ENCODE peak calls at places on chromosomes 11 and 22, in five cellular contexts. One of them, this sample, is unnamed.

GRCh38 chr22:50576070-50576469 is 2.2 kb downstream of the CPT1B start:
- DNase-seq in lower lobe of right lung: no peak
- DNase-seq in colonic mucosa: no peak
- DNase-seq in cardiac muscle cell: peak
- DNase-seq in right lobe of liver: no peak
- DNase-seq in this sample: peak

GRCh38 chr11:76684470-76684869 is 13.9 kb upstream of the LRRC32 start:
- DNase-seq in lower lobe of right lung: no peak
- DNase-seq in cardiac muscle cell: no peak
- DNase-seq in right lobe of liver: no peak
- DNase-seq in colonic mucosa: no peak
- DNase-seq in this sample: no peak

GRCh38 chr11:11845066-11845465 is 3.3 kb downstream of the USP47 start:
- DNase-seq in lower lobe of right lung: no peak
- DNase-seq in right lobe of liver: no peak
- DNase-seq in colonic mucosa: no peak
- DNase-seq in cardiac muscle cell: no peak
- DNase-seq in this sample: peak

GRCh38 chr11:70067591-70068341 is 10.4 kb upstream of the ANO1 start:
- DNase-seq in lower lobe of right lung: no peak
- DNase-seq in right lobe of liver: peak
- DNase-seq in colonic mucosa: peak
- DNase-seq in cardiac muscle cell: peak
- DNase-seq in this sample: peak

GRCh38 chr11:85821636-85822035 is 10.7 kb upstream of the SYTL2 start:
- DNase-seq in cardiac muscle cell: no peak
- DNase-seq in colonic mucosa: peak
- DNase-seq in right lobe of liver: no peak
- DNase-seq in lower lobe of right lung: no peak
- DNase-seq in this sample: no peak

GRCh38 chr11:12715941-12716340 is 41.7 kb downstream of the TEAD1 start:
- DNase-seq in right lobe of liver: no peak
- DNase-seq in cardiac muscle cell: no peak
- DNase-seq in colonic mucosa: no peak
- DNase-seq in lower lobe of right lung: no peak
- DNase-seq in this sample: no peak

GRCh38 chr11:40338739-40339138 is 1120.7 kb downstream of the LRRC4C start:
- DNase-seq in lower lobe of right lung: no peak
- DNase-seq in cardiac muscle cell: no peak
- DNase-seq in right lobe of liver: no peak
- DNase-seq in colonic mucosa: no peak
- DNase-seq in this sample: peak

GRCh38 chr11:75140269-75141138 is 10.4 kb upstream of the SLCO2B1 start:
- DNase-seq in right lobe of liver: peak
- DNase-seq in lower lobe of right lung: peak
- DNase-seq in colonic mucosa: peak
- DNase-seq in cardiac muscle cell: peak
- DNase-seq in this sample: peak

GRCh38 chr11:108857382-108857781 is 192.5 kb downstream of the DDX10 start:
- DNase-seq in cardiac muscle cell: no peak
- DNase-seq in lower lobe of right lung: no peak
- DNase-seq in colonic mucosa: no peak
- DNase-seq in right lobe of liver: no peak
- DNase-seq in this sample: no peak

GRCh38 chr11:110951041-110951440 is 238.8 kb upstream of the ARHGAP20 start:
- DNase-seq in colonic mucosa: no peak
- DNase-seq in lower lobe of right lung: no peak
- DNase-seq in right lobe of liver: no peak
- DNase-seq in cardiac muscle cell: no peak
- DNase-seq in this sample: no peak

GRCh38 chr11:3221408-3222002 is 2.9 kb upstream of the MRGPRG start:
- DNase-seq in right lobe of liver: peak
- DNase-seq in lower lobe of right lung: no peak
- DNase-seq in cardiac muscle cell: no peak
- DNase-seq in colonic mucosa: peak
- DNase-seq in this sample: no peak

GRCh38 chr22:28172948-28173360 is 253.9 kb upstream of the PITPNB start:
- DNase-seq in right lobe of liver: no peak
- DNase-seq in cardiac muscle cell: no peak
- DNase-seq in colonic mucosa: no peak
- DNase-seq in lower lobe of right lung: no peak
- DNase-seq in this sample: no peak

GRCh38 chr11:35148163-35148562 is 9.2 kb downstream of the CD44 start:
- DNase-seq in colonic mucosa: no peak
- DNase-seq in right lobe of liver: no peak
- DNase-seq in cardiac muscle cell: no peak
- DNase-seq in lower lobe of right lung: no peak
- DNase-seq in this sample: peak

GRCh38 chr11:10308208-10308954 is 3.5 kb downstream of the ADM start:
- DNase-seq in colonic mucosa: no peak
- DNase-seq in lower lobe of right lung: no peak
- DNase-seq in cardiac muscle cell: no peak
- DNase-seq in right lobe of liver: no peak
- DNase-seq in this sample: no peak

GRCh38 chr11:31102875-31103274 is 266.7 kb downstream of the DCDC1 start:
- DNase-seq in right lobe of liver: no peak
- DNase-seq in colonic mucosa: no peak
- DNase-seq in lower lobe of right lung: no peak
- DNase-seq in cardiac muscle cell: no peak
- DNase-seq in this sample: no peak

GRCh38 chr11:131172011-131172410 is 198.4 kb upstream of the NTM start:
- DNase-seq in colonic mucosa: no peak
- DNase-seq in cardiac muscle cell: no peak
- DNase-seq in lower lobe of right lung: no peak
- DNase-seq in right lobe of liver: no peak
- DNase-seq in this sample: no peak

GRCh38 chr22:46595545-46595944 is 24.6 kb upstream of the GRAMD4 start:
- DNase-seq in lower lobe of right lung: no peak
- DNase-seq in right lobe of liver: no peak
- DNase-seq in colonic mucosa: no peak
- DNase-seq in cardiac muscle cell: no peak
- DNase-seq in this sample: no peak

GRCh38 chr22:27107824-27108223 is 450.4 kb downstream of the MIAT start:
- DNase-seq in lower lobe of right lung: no peak
- DNase-seq in cardiac muscle cell: no peak
- DNase-seq in right lobe of liver: no peak
- DNase-seq in colonic mucosa: peak
- DNase-seq in this sample: no peak

GRCh38 chr11:13486926-13487660 is 8.7 kb downstream of the PTH start:
- DNase-seq in colonic mucosa: peak
- DNase-seq in cardiac muscle cell: peak
- DNase-seq in lower lobe of right lung: peak
- DNase-seq in right lobe of liver: peak
- DNase-seq in this sample: peak

GRCh38 chr11:18776324-18776723 is 15.3 kb downstream of the PTPN5 start:
- DNase-seq in cardiac muscle cell: no peak
- DNase-seq in colonic mucosa: no peak
- DNase-seq in right lobe of liver: no peak
- DNase-seq in lower lobe of right lung: no peak
- DNase-seq in this sample: no peak

GRCh38 chr11:15309296-15309695 is 194.6 kb downstream of the INSC start:
- DNase-seq in colonic mucosa: no peak
- DNase-seq in right lobe of liver: no peak
- DNase-seq in lower lobe of right lung: no peak
- DNase-seq in cardiac muscle cell: no peak
- DNase-seq in this sample: no peak

GRCh38 chr22:26597026-26597425 is 7.1 kb upstream of the TPST2 start:
- DNase-seq in cardiac muscle cell: no peak
- DNase-seq in colonic mucosa: no peak
- DNase-seq in lower lobe of right lung: no peak
- DNase-seq in right lobe of liver: no peak
- DNase-seq in this sample: no peak

GRCh38 chr11:102111011-102111786 is 952 bp downstream of the YAP1 start:
- DNase-seq in lower lobe of right lung: peak
- DNase-seq in cardiac muscle cell: peak
- DNase-seq in colonic mucosa: peak
- DNase-seq in right lobe of liver: peak
- DNase-seq in this sample: peak

GRCh38 chr11:120208012-120208441 is 2.8 kb upstream of the OAF start:
- DNase-seq in cardiac muscle cell: no peak
- DNase-seq in right lobe of liver: peak
- DNase-seq in colonic mucosa: no peak
- DNase-seq in lower lobe of right lung: no peak
- DNase-seq in this sample: no peak

GRCh38 chr11:79241205-79241604 is 199.6 kb downstream of the TENM4 start:
- DNase-seq in colonic mucosa: no peak
- DNase-seq in cardiac muscle cell: no peak
- DNase-seq in lower lobe of right lung: no peak
- DNase-seq in right lobe of liver: no peak
- DNase-seq in this sample: no peak

GRCh38 chr11:79236541-79236971 is 204.3 kb downstream of the TENM4 start:
- DNase-seq in cardiac muscle cell: peak
- DNase-seq in colonic mucosa: no peak
- DNase-seq in right lobe of liver: no peak
- DNase-seq in lower lobe of right lung: no peak
- DNase-seq in this sample: no peak

GRCh38 chr11:79235696-79236095 is 205.1 kb downstream of the TENM4 start:
- DNase-seq in lower lobe of right lung: no peak
- DNase-seq in colonic mucosa: no peak
- DNase-seq in cardiac muscle cell: no peak
- DNase-seq in right lobe of liver: no peak
- DNase-seq in this sample: no peak

GRCh38 chr11:79237676-79238075 is 203.2 kb downstream of the TENM4 start:
- DNase-seq in colonic mucosa: no peak
- DNase-seq in cardiac muscle cell: peak
- DNase-seq in lower lobe of right lung: no peak
- DNase-seq in right lobe of liver: no peak
- DNase-seq in this sample: no peak

DNA sequence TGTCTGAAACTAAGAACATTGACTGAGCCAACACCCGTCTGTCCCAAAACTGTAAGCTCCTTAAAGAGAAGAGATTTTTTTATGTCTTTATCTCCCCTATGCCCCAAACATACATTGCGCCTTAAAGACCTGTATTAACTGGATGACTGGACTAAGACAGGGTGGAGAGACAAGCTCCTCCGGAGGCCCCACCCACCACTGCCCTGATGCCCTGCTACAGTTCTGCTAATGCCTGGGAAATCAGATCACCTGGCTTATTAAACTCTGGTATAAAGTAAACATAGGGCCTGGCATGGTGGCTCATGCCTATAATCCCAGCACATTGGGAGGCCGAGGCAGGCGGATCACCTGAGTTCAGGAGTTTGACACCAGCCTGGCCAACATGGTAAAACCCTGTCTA is 203.7 kb downstream of the TENM4 start:
- DNase-seq in colonic mucosa: no peak
- DNase-seq in cardiac muscle cell: no peak
- DNase-seq in right lobe of liver: no peak
- DNase-seq in lower lobe of right lung: no peak
- DNase-seq in this sample: no peak
- H3K27ac ChIP-seq in colonic mucosa: no peak
- H3K27ac ChIP-seq in cardiac muscle cell: no peak
- H3K27ac ChIP-seq in right lobe of liver: no peak
- H3K27ac ChIP-seq in lower lobe of right lung: peak
- H3K27ac ChIP-seq in this sample: no peak

DNA sequence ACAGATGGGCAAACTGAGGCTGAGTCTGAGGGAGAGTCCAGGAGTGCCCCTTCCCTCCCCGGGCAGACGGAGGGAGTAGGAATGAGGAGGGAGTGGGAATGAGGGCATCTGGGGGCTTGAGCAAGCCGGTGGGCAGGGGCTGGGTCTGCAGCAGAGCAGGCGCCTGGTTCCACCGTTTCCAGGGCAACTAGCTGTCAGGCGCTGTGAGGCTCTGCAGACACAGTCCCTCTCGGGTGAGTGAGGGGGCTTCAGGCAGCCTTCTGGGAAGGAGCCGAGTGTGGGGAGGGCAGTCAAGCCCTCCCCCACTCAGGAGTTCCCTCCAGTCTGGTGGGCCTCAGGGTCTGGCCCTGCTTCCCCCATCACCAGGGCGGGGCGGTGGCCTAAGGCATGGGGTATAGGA is 19.0 kb downstream of the TMEM258 start:
- DNase-seq in right lobe of liver: no peak
- DNase-seq in colonic mucosa: no peak
- DNase-seq in lower lobe of right lung: no peak
- DNase-seq in cardiac muscle cell: peak
- DNase-seq in this sample: no peak
- H3K4me3 ChIP-seq in right lobe of liver: no peak
- H3K4me3 ChIP-seq in colonic mucosa: no peak
- H3K4me3 ChIP-seq in lower lobe of right lung: no peak
- H3K4me3 ChIP-seq in cardiac muscle cell: no peak
- H3K4me3 ChIP-seq in this sample: no peak

GRCh38 chr11:72687326-72687725 is 13.1 kb upstream of the PDE2A start:
- DNase-seq in lower lobe of right lung: no peak
- DNase-seq in cardiac muscle cell: no peak
- DNase-seq in right lobe of liver: no peak
- DNase-seq in colonic mucosa: no peak
- DNase-seq in this sample: no peak

GRCh38 chr11:72688486-72688885 is 14.3 kb upstream of the PDE2A start:
- DNase-seq in cardiac muscle cell: no peak
- DNase-seq in colonic mucosa: no peak
- DNase-seq in lower lobe of right lung: no peak
- DNase-seq in right lobe of liver: no peak
- DNase-seq in this sample: no peak

GRCh38 chr11:72685560-72686480 is 11.6 kb upstream of the PDE2A start:
- DNase-seq in cardiac muscle cell: no peak
- DNase-seq in right lobe of liver: no peak
- DNase-seq in colonic mucosa: peak
- DNase-seq in lower lobe of right lung: no peak
- DNase-seq in this sample: no peak

GRCh38 chr11:72686639-72687215 is 12.5 kb upstream of the PDE2A start:
- DNase-seq in cardiac muscle cell: no peak
- DNase-seq in colonic mucosa: no peak
- DNase-seq in lower lobe of right lung: no peak
- DNase-seq in right lobe of liver: no peak
- DNase-seq in this sample: no peak

GRCh38 chr11:72688929-72689328 is 14.7 kb upstream of the PDE2A start:
- DNase-seq in right lobe of liver: no peak
- DNase-seq in lower lobe of right lung: no peak
- DNase-seq in colonic mucosa: no peak
- DNase-seq in cardiac muscle cell: no peak
- DNase-seq in this sample: no peak
- H3K27ac ChIP-seq in right lobe of liver: no peak
- H3K27ac ChIP-seq in lower lobe of right lung: no peak
- H3K27ac ChIP-seq in colonic mucosa: no peak
- H3K27ac ChIP-seq in cardiac muscle cell: no peak
- H3K27ac ChIP-seq in this sample: no peak

DNA sequence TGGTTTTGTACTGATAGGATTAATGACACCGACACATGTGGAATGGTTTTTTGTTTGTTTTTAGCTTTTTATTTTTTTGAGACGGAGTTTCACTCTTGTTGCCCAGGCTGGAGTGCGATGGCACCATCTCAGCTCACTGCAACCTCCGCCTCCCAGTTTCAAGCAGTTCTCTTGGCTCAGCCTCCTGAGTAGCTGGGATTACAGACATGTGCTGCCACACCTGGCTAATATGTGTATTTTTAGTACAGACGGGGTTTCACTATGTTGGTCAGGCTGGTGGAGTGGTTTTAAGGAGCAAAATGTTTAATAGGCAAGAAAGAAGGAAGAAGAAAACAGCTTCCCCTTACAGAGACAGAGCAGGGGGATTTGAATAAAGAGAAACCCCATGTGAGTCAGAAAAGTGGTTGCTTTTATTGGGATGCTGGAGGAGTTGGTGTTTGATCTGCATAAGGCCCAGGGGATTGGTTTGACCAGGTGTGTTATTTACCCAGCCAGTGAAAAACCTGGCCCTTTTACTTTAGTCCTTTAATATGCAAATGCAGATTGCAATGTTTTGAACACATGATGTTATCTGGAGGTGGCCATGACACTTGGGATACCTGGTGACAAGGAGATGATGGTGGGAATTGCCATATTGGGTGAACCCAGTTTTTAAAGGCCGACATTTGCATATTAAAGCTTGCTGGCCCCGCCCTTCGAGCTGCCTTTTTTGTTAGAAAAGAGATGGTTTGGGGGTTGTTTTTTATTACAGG is 24.3 kb downstream of the SUSD2 start:
- DNase-seq in colonic mucosa: no peak
- DNase-seq in right lobe of liver: no peak
- DNase-seq in cardiac muscle cell: no peak
- DNase-seq in lower lobe of right lung: no peak
- DNase-seq in this sample: peak
- H3K4me3 ChIP-seq in colonic mucosa: no peak
- H3K4me3 ChIP-seq in right lobe of liver: no peak
- H3K4me3 ChIP-seq in cardiac muscle cell: no peak
- H3K4me3 ChIP-seq in lower lobe of right lung: no peak
- H3K4me3 ChIP-seq in this sample: no peak

This sample was measured in GM23338.